ENCODE peak calls at places on chromosomes 13 and 19, in five cellular contexts. One of them, this sample, is unnamed.

GRCh38 chr19:10747271-10747670 is 29.4 kb downstream of the DNM2 start:
- DNase-seq in CD8-positive, alpha-beta T cell: no peak
- DNase-seq in psoas muscle: no peak
- DNase-seq in PC-9: peak
- DNase-seq in AG04450: no peak
- DNase-seq in this sample: peak

GRCh38 chr13:21595546-21595822 is 8.5 kb downstream of the MICU2 start:
- DNase-seq in CD8-positive, alpha-beta T cell: no peak
- DNase-seq in psoas muscle: no peak
- DNase-seq in PC-9: no peak
- DNase-seq in AG04450: no peak
- DNase-seq in this sample: no peak

GRCh38 chr13:70604448-70604847 is 496.2 kb upstream of the KLHL1 start:
- DNase-seq in CD8-positive, alpha-beta T cell: no peak
- DNase-seq in psoas muscle: no peak
- DNase-seq in PC-9: no peak
- DNase-seq in AG04450: no peak
- DNase-seq in this sample: no peak

GRCh38 chr19:18626906-18627305 is 9.9 kb upstream of the KLHL26 start:
- DNase-seq in CD8-positive, alpha-beta T cell: no peak
- DNase-seq in psoas muscle: no peak
- DNase-seq in PC-9: no peak
- DNase-seq in AG04450: no peak
- DNase-seq in this sample: no peak

GRCh38 chr13:109139346-109139745 is 509.9 kb downstream of the MYO16 start:
- DNase-seq in CD8-positive, alpha-beta T cell: no peak
- DNase-seq in psoas muscle: no peak
- DNase-seq in PC-9: no peak
- DNase-seq in AG04450: no peak
- DNase-seq in this sample: no peak

GRCh38 chr19:11375143-11375948 is 880 bp downstream of the SWSAP1 start:
- DNase-seq in CD8-positive, alpha-beta T cell: peak
- DNase-seq in psoas muscle: peak
- DNase-seq in PC-9: peak
- DNase-seq in AG04450: no peak
- DNase-seq in this sample: no peak

GRCh38 chr13:37526710-37527446 is 71.7 kb downstream of the POSTN start:
- DNase-seq in CD8-positive, alpha-beta T cell: no peak
- DNase-seq in psoas muscle: no peak
- DNase-seq in PC-9: no peak
- DNase-seq in AG04450: no peak
- DNase-seq in this sample: no peak

GRCh38 chr19:57632987-57633831 is at the start of gene ZNF211:
- DNase-seq in CD8-positive, alpha-beta T cell: peak
- DNase-seq in psoas muscle: peak
- DNase-seq in PC-9: peak
- DNase-seq in AG04450: peak
- DNase-seq in this sample: peak

GRCh38 chr13:111210488-111210887 is 95.4 kb downstream of the ARHGEF7 start:
- DNase-seq in CD8-positive, alpha-beta T cell: no peak
- DNase-seq in psoas muscle: no peak
- DNase-seq in PC-9: peak
- DNase-seq in AG04450: peak
- DNase-seq in this sample: peak
- H3K27ac ChIP-seq in CD8-positive, alpha-beta T cell: no peak
- H3K27ac ChIP-seq in psoas muscle: peak
- H3K27ac ChIP-seq in PC-9: no peak
- H3K27ac ChIP-seq in AG04450: peak
- H3K27ac ChIP-seq in this sample: no peak

GRCh38 chr13:94112731-94113130 is 366.8 kb downstream of the DCT start:
- DNase-seq in CD8-positive, alpha-beta T cell: no peak
- DNase-seq in psoas muscle: no peak
- DNase-seq in PC-9: no peak
- DNase-seq in AG04450: no peak
- DNase-seq in this sample: no peak
- TF ChIP-seq CTCF in CD8-positive, alpha-beta T cell: no peak
- TF ChIP-seq CTCF in psoas muscle: no peak
- TF ChIP-seq CTCF in PC-9: no peak
- TF ChIP-seq CTCF in AG04450: peak
- TF ChIP-seq CTCF in this sample: no peak

GRCh38 chr19:47495478-47496372 is 11.7 kb upstream of the KPTN start:
- DNase-seq in CD8-positive, alpha-beta T cell: no peak
- DNase-seq in psoas muscle: no peak
- DNase-seq in PC-9: no peak
- DNase-seq in AG04450: no peak
- DNase-seq in this sample: no peak
- H3K27ac ChIP-seq in CD8-positive, alpha-beta T cell: no peak
- H3K27ac ChIP-seq in psoas muscle: peak
- H3K27ac ChIP-seq in PC-9: no peak
- H3K27ac ChIP-seq in AG04450: no peak
- H3K27ac ChIP-seq in this sample: peak

GRCh38 chr13:40152145-40152544 is 496.7 kb downstream of the COG6 start:
- DNase-seq in CD8-positive, alpha-beta T cell: no peak
- DNase-seq in psoas muscle: no peak
- DNase-seq in PC-9: no peak
- DNase-seq in AG04450: peak
- DNase-seq in this sample: peak
- TF ChIP-seq CTCF in CD8-positive, alpha-beta T cell: no peak
- TF ChIP-seq CTCF in psoas muscle: no peak
- TF ChIP-seq CTCF in PC-9: no peak
- TF ChIP-seq CTCF in AG04450: no peak
- TF ChIP-seq CTCF in this sample: no peak

GRCh38 chr19:5889288-5889971 is 14.2 kb downstream of the NDUFA11 start:
- DNase-seq in CD8-positive, alpha-beta T cell: no peak
- DNase-seq in psoas muscle: no peak
- DNase-seq in PC-9: no peak
- DNase-seq in AG04450: peak
- DNase-seq in this sample: no peak
- H3K27ac ChIP-seq in CD8-positive, alpha-beta T cell: no peak
- H3K27ac ChIP-seq in psoas muscle: no peak
- H3K27ac ChIP-seq in PC-9: no peak
- H3K27ac ChIP-seq in AG04450: peak
- H3K27ac ChIP-seq in this sample: no peak

GRCh38 chr13:29454931-29455481 is 140.5 kb downstream of the SLC7A1 start:
- DNase-seq in CD8-positive, alpha-beta T cell: no peak
- DNase-seq in psoas muscle: no peak
- DNase-seq in PC-9: peak
- DNase-seq in AG04450: no peak
- DNase-seq in this sample: peak
- TF ChIP-seq CTCF in CD8-positive, alpha-beta T cell: no peak
- TF ChIP-seq CTCF in psoas muscle: no peak
- TF ChIP-seq CTCF in PC-9: peak
- TF ChIP-seq CTCF in AG04450: peak
- TF ChIP-seq CTCF in this sample: no peak

GRCh38 chr13:44434441-44435141 is 61.0 kb downstream of the SERP2 start:
- DNase-seq in CD8-positive, alpha-beta T cell: no peak
- DNase-seq in psoas muscle: no peak
- DNase-seq in PC-9: no peak
- DNase-seq in AG04450: no peak
- DNase-seq in this sample: no peak

GRCh38 chr13:44435142-44435982 is 61.7 kb downstream of the SERP2 start:
- DNase-seq in CD8-positive, alpha-beta T cell: peak
- DNase-seq in psoas muscle: peak
- DNase-seq in PC-9: peak
- DNase-seq in AG04450: peak
- DNase-seq in this sample: peak

GRCh38 chr13:44431150-44431549 is 57.5 kb downstream of the SERP2 start:
- DNase-seq in CD8-positive, alpha-beta T cell: no peak
- DNase-seq in psoas muscle: no peak
- DNase-seq in PC-9: no peak
- DNase-seq in AG04450: no peak
- DNase-seq in this sample: no peak

GRCh38 chr13:44433863-44434262 is 60.2 kb downstream of the SERP2 start:
- DNase-seq in CD8-positive, alpha-beta T cell: no peak
- DNase-seq in psoas muscle: no peak
- DNase-seq in PC-9: no peak
- DNase-seq in AG04450: no peak
- DNase-seq in this sample: no peak

DNA sequence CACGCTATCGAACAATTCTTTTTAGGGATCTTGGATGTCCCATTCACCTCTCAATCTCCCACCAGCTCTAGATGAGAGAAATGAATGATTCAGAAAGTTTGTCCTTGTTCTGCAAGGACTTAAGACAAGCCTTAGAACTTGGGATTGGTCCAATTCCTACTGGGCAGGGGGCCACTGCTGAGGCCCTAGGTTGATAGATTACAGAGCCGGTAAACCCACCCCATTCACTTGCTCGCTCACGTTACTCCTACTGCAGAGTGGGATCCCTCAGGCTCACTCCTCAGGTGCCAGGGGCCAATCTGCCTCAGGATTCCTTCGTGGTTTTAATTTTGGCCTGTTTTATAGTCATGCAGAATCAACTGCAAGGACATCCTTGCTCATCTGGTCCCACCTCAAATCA is 59.0 kb downstream of the SERP2 start:
- DNase-seq in CD8-positive, alpha-beta T cell: no peak
- DNase-seq in psoas muscle: no peak
- DNase-seq in PC-9: no peak
- DNase-seq in AG04450: no peak
- DNase-seq in this sample: no peak
- H3K27ac ChIP-seq in CD8-positive, alpha-beta T cell: no peak
- H3K27ac ChIP-seq in psoas muscle: peak
- H3K27ac ChIP-seq in PC-9: peak
- H3K27ac ChIP-seq in AG04450: no peak
- H3K27ac ChIP-seq in this sample: peak

GRCh38 chr19:17539288-17540117 is 15.9 kb upstream of the COLGALT1 start:
- DNase-seq in CD8-positive, alpha-beta T cell: peak
- DNase-seq in psoas muscle: peak
- DNase-seq in PC-9: peak
- DNase-seq in AG04450: peak
- DNase-seq in this sample: peak
- TF ChIP-seq CTCF in CD8-positive, alpha-beta T cell: no peak
- TF ChIP-seq CTCF in psoas muscle: peak
- TF ChIP-seq CTCF in PC-9: peak
- TF ChIP-seq CTCF in AG04450: peak
- TF ChIP-seq CTCF in this sample: peak